ENCODE peak calls at places on chromosomes 7 and 10, in five cellular contexts. T, A, Z, D and N are unnamed samples.

GRCh38 chr10:68334672-68335467 is 2.1 kb upstream of the PBLD start:
- DNase-seq in T (no peak), A (no peak), Z (peak), D (no peak), N (no peak)

GRCh38 chr10:18312385-18313145 is 172.3 kb downstream of the CACNB2 start:
- DNase-seq in T (peak), A (peak), Z (peak), D (no peak), N (no peak)

GRCh38 chr7:32290015-32290414 is 200.2 kb downstream of the LSM5 start:
- DNase-seq in T (peak), A (no peak), Z (no peak), D (no peak), N (peak)

GRCh38 chr10:132458595-132459251 is 61.7 kb downstream of the PWWP2B start:
- DNase-seq in T (peak), A (peak), Z (peak), D (peak), N (peak)

GRCh38 chr7:132548489-132549078 is 27.7 kb downstream of the PLXNA4 start:
- DNase-seq in T (no peak), A (no peak), Z (no peak), D (no peak), N (no peak)

GRCh38 chr7:101012931-101013330 is 7.0 kb upstream of the MUC17 start:
- DNase-seq in T (no peak), A (no peak), Z (no peak), D (no peak), N (no peak)

GRCh38 chr10:91091780-91092179 is 128.7 kb upstream of the PCGF5 start:
- DNase-seq in T (no peak), A (no peak), Z (no peak), D (no peak), N (no peak)

GRCh38 chr10:45001382-45002148 is 842 bp downstream of the ZNF22 start:
- DNase-seq in T (no peak), A (peak), Z (peak), D (no peak), N (peak)

GRCh38 chr10:93346712-93347111 is 135.4 kb downstream of the MYOF start:
- DNase-seq in T (peak), A (no peak), Z (no peak), D (no peak), N (no peak)

GRCh38 chr10:95640891-95641315 is 15.6 kb downstream of the ALDH18A1 start:
- DNase-seq in T (no peak), A (no peak), Z (no peak), D (no peak), N (no peak)

GRCh38 chr10:110065269-110065668 is 57.5 kb downstream of the ADD3 start:
- DNase-seq in T (no peak), A (no peak), Z (no peak), D (no peak), N (no peak)

GRCh38 chr7:116164552-116164951 is 45.8 kb upstream of the TES start:
- DNase-seq in T (no peak), A (no peak), Z (peak), D (no peak), N (no peak)

GRCh38 chr7:156178857-156179256 is 366.6 kb upstream of the SHH start:
- DNase-seq in T (no peak), A (no peak), Z (no peak), D (no peak), N (no peak)

GRCh38 chr7:149473251-149473650 is 12.4 kb upstream of the ZNF777 start:
- DNase-seq in T (no peak), A (no peak), Z (no peak), D (no peak), N (no peak)

GRCh38 chr7:16040381-16040780 is 353.9 kb upstream of the MEOX2 start:
- DNase-seq in T (no peak), A (no peak), Z (no peak), D (no peak), N (no peak)

GRCh38 chr7:8056431-8056830 is 87.8 kb downstream of the GLCCI1 start:
- DNase-seq in T (no peak), A (no peak), Z (peak), D (no peak), N (no peak)

GRCh38 chr7:24201221-24201620 is 82.8 kb upstream of the NPY start:
- DNase-seq in T (no peak), A (no peak), Z (no peak), D (no peak), N (no peak)

GRCh38 chr7:95433952-95434351 is 876 bp downstream of the PON2 start:
- DNase-seq in T (no peak), A (no peak), Z (no peak), D (no peak), N (no peak)

GRCh38 chr7:116377721-116378120 is 121.8 kb upstream of the CAV2 start:
- DNase-seq in T (no peak), A (no peak), Z (no peak), D (no peak), N (no peak)